ENCODE peak calls at places on chromosomes 2 and 18, in four cellular contexts. One of them, this sample, is unnamed. For H3K9me3 and H3K4me1, the result is how much of the 10 kb centered on the place peaks cover.

GRCh38 chr2:88857274-88857741 is 165.8 kb downstream of the RPIA start:
- DNase-seq in Peyer's patch: peak
- DNase-seq in sigmoid colon: no peak
- DNase-seq in SJCRH30: no peak
- DNase-seq in this sample: peak

GRCh38 chr2:101349893-101350662 is 37.2 kb downstream of the CREG2 start:
- DNase-seq in Peyer's patch: no peak
- DNase-seq in SJCRH30: peak
- DNase-seq in sigmoid colon: no peak
- DNase-seq in this sample: peak

GRCh38 chr2:66569321-66569851 is 134.5 kb downstream of the MEIS1 start:
- DNase-seq in SJCRH30: peak
- DNase-seq in Peyer's patch: no peak
- DNase-seq in sigmoid colon: no peak
- DNase-seq in this sample: no peak

GRCh38 chr2:234243871-234244565 is 193.5 kb downstream of the SPP2 start:
- DNase-seq in sigmoid colon: no peak
- DNase-seq in SJCRH30: peak
- DNase-seq in Peyer's patch: no peak
- DNase-seq in this sample: peak

GRCh38 chr2:158619496-158619895 is 162.7 kb downstream of the PKP4 start:
- DNase-seq in Peyer's patch: no peak
- DNase-seq in SJCRH30: no peak
- DNase-seq in sigmoid colon: no peak
- DNase-seq in this sample: peak

GRCh38 chr2:170930132-170931109 is 1.4 kb downstream of the GORASP2 start:
- DNase-seq in Peyer's patch: peak
- DNase-seq in sigmoid colon: no peak
- DNase-seq in SJCRH30: peak
- DNase-seq in this sample: peak

GRCh38 chr2:23486676-23487075 is 101.7 kb downstream of the KLHL29 start:
- DNase-seq in Peyer's patch: no peak
- DNase-seq in sigmoid colon: no peak
- DNase-seq in SJCRH30: no peak
- DNase-seq in this sample: no peak

GRCh38 chr18:22275706-22276333 is 106.4 kb downstream of the GATA6 start:
- DNase-seq in Peyer's patch: no peak
- DNase-seq in sigmoid colon: no peak
- DNase-seq in SJCRH30: no peak
- DNase-seq in this sample: no peak

GRCh38 chr18:12597775-12598174 is 60.1 kb downstream of the SPIRE1 start:
- DNase-seq in sigmoid colon: no peak
- DNase-seq in SJCRH30: peak
- DNase-seq in Peyer's patch: no peak
- DNase-seq in this sample: no peak

GRCh38 chr2:46020416-46020815 is 276.8 kb upstream of the EPAS1 start:
- DNase-seq in SJCRH30: no peak
- DNase-seq in Peyer's patch: no peak
- DNase-seq in sigmoid colon: no peak
- DNase-seq in this sample: no peak

GRCh38 chr2:121038831-121039230 is 246.2 kb downstream of the TFCP2L1 start:
- DNase-seq in Peyer's patch: no peak
- DNase-seq in sigmoid colon: no peak
- DNase-seq in SJCRH30: peak
- DNase-seq in this sample: no peak

GRCh38 chr2:241733391-241734207 is 831 bp upstream of the D2HGDH start:
- DNase-seq in SJCRH30: no peak
- DNase-seq in Peyer's patch: no peak
- DNase-seq in sigmoid colon: no peak
- DNase-seq in this sample: no peak

GRCh38 chr18:26729439-26729838 is 136.1 kb downstream of the AQP4 start:
- DNase-seq in sigmoid colon: no peak
- DNase-seq in Peyer's patch: no peak
- DNase-seq in SJCRH30: no peak
- DNase-seq in this sample: no peak

GRCh38 chr2:95267458-95268207 is 6.6 kb upstream of the PROM2 start:
- DNase-seq in SJCRH30: peak
- DNase-seq in Peyer's patch: peak
- DNase-seq in sigmoid colon: no peak
- DNase-seq in this sample: no peak

GRCh38 chr2:41502752-41503151 is 545.1 kb upstream of the PKDCC start:
- DNase-seq in Peyer's patch: no peak
- DNase-seq in sigmoid colon: no peak
- DNase-seq in SJCRH30: no peak
- DNase-seq in this sample: no peak

GRCh38 chr2:9646631-9647030 is 15.8 kb upstream of the YWHAQ start:
- DNase-seq in sigmoid colon: no peak
- DNase-seq in Peyer's patch: no peak
- DNase-seq in SJCRH30: no peak
- DNase-seq in this sample: no peak

GRCh38 chr2:51706220-51706619 is 674.3 kb upstream of the NRXN1 start:
- DNase-seq in SJCRH30: no peak
- DNase-seq in Peyer's patch: no peak
- DNase-seq in sigmoid colon: no peak
- DNase-seq in this sample: no peak

GRCh38 chr18:72935744-72936143 is 68.0 kb upstream of the NETO1 start:
- DNase-seq in SJCRH30: no peak
- DNase-seq in Peyer's patch: no peak
- DNase-seq in sigmoid colon: no peak
- DNase-seq in this sample: no peak

GRCh38 chr2:98469862-98470544 is 25.3 kb downstream of the INPP4A start:
- DNase-seq in Peyer's patch: peak
- DNase-seq in sigmoid colon: peak
- DNase-seq in SJCRH30: no peak
- DNase-seq in this sample: no peak

GRCh38 chr2:109173311-109174171 is 44.5 kb downstream of the SH3RF3 start:
- DNase-seq in sigmoid colon: peak
- DNase-seq in Peyer's patch: peak
- DNase-seq in SJCRH30: no peak
- DNase-seq in this sample: no peak

GRCh38 chr18:79442508-79443221 is 46.9 kb downstream of the NFATC1 start:
- DNase-seq in Peyer's patch: no peak
- DNase-seq in SJCRH30: peak
- DNase-seq in sigmoid colon: no peak
- DNase-seq in this sample: no peak

GRCh38 chr2:197088694-197089093 is 162.2 kb upstream of the PGAP1 start:
- DNase-seq in sigmoid colon: no peak
- DNase-seq in SJCRH30: no peak
- DNase-seq in Peyer's patch: no peak
- DNase-seq in this sample: no peak

GRCh38 chr2:239715202-239715601 is 309.9 kb downstream of the NDUFA10 start:
- DNase-seq in sigmoid colon: peak
- DNase-seq in Peyer's patch: no peak
- DNase-seq in SJCRH30: no peak
- DNase-seq in this sample: no peak
- H3K9me3 ChIP-seq in sigmoid colon: under half
- H3K9me3 ChIP-seq in Peyer's patch: under half
- H3K9me3 ChIP-seq in SJCRH30: under half
- H3K9me3 ChIP-seq in this sample: under half

GRCh38 chr2:53811601-53812000 is 24.8 kb downstream of the ERLEC1 start:
- DNase-seq in Peyer's patch: no peak
- DNase-seq in SJCRH30: no peak
- DNase-seq in sigmoid colon: no peak
- DNase-seq in this sample: no peak

GRCh38 chr2:53818854-53819435 is 32.1 kb downstream of the ERLEC1 start:
- DNase-seq in Peyer's patch: no peak
- DNase-seq in SJCRH30: no peak
- DNase-seq in sigmoid colon: no peak
- DNase-seq in this sample: no peak

DNA sequence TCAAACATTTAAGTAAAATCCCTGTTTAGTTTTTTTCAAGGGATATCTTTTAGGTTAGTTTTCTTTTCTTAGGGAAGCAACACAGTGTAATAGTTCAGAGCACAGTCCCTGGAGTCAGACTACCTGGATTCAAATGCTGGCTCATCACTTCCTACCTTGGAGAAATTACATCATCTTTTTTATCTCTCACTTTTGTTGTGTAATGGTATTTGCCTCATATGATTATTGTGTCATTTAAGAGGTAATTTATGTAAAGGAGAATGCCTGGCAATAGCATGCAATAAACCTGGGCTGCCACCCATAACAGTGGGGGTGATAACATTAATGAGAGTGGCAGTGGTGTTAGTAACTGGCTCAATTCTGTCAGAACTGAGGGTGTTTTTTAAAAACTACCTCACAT is 26.3 kb downstream of the ERLEC1 start:
- DNase-seq in SJCRH30: no peak
- DNase-seq in Peyer's patch: peak
- DNase-seq in sigmoid colon: no peak
- DNase-seq in this sample: peak
- H3K27ac ChIP-seq in SJCRH30: no peak
- H3K27ac ChIP-seq in Peyer's patch: no peak
- H3K27ac ChIP-seq in sigmoid colon: no peak
- H3K27ac ChIP-seq in this sample: no peak

GRCh38 chr2:207766697-207767460 is 2.8 kb downstream of the FZD5 start:
- DNase-seq in sigmoid colon: no peak
- DNase-seq in Peyer's patch: peak
- DNase-seq in SJCRH30: no peak
- DNase-seq in this sample: no peak
- H3K4me1 ChIP-seq in sigmoid colon: under half
- H3K4me1 ChIP-seq in Peyer's patch: half or more
- H3K4me1 ChIP-seq in SJCRH30: under half
- H3K4me1 ChIP-seq in this sample: under half

GRCh38 chr18:55790296-55790695 is 202.3 kb upstream of the TCF4 start:
- DNase-seq in sigmoid colon: no peak
- DNase-seq in Peyer's patch: no peak
- DNase-seq in SJCRH30: no peak
- DNase-seq in this sample: no peak

GRCh38 chr18:55794288-55795052 is 206.5 kb upstream of the TCF4 start:
- DNase-seq in Peyer's patch: no peak
- DNase-seq in SJCRH30: no peak
- DNase-seq in sigmoid colon: no peak
- DNase-seq in this sample: no peak

DNA sequence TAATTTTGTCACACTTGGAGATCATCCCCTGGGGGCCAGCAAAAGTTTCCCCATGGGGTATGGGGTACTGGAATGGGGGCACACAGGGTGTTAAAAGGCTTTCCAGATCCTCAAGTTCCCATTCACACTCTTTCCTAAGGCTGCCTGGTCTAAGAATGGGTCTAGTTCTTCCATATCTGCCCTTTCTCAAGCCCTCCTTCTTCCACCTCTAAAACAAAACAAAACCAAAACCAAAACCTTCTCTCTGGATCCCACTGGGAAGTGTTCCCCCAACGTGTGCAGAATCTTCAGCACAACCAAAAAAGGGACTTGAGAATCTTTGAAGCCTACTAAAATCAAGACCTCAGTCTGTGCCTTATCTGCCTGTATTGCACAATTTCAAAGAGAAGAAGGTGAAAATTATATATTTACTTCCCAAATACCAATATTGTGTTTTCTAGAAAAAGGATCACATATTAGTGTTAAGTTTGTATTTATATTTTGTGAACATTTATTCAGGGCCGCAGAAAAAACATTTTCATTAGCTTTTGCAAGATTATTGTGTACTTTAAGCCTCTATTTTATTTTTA is 207.2 kb upstream of the TCF4 start:
- DNase-seq in sigmoid colon: no peak
- DNase-seq in Peyer's patch: no peak
- DNase-seq in SJCRH30: no peak
- DNase-seq in this sample: no peak
- H3K9me3 ChIP-seq in sigmoid colon: under half
- H3K9me3 ChIP-seq in Peyer's patch: under half
- H3K9me3 ChIP-seq in SJCRH30: under half
- H3K9me3 ChIP-seq in this sample: under half

GRCh38 chr2:27796991-27797752 is 25.7 kb downstream of the MRPL33 start:
- DNase-seq in SJCRH30: no peak
- DNase-seq in Peyer's patch: no peak
- DNase-seq in sigmoid colon: no peak
- DNase-seq in this sample: no peak

GRCh38 chr2:27800856-27801255 is 29.3 kb downstream of the MRPL33 start:
- DNase-seq in Peyer's patch: no peak
- DNase-seq in sigmoid colon: no peak
- DNase-seq in SJCRH30: no peak
- DNase-seq in this sample: no peak

GRCh38 chr2:27798948-27799645 is 27.6 kb downstream of the MRPL33 start:
- DNase-seq in Peyer's patch: no peak
- DNase-seq in sigmoid colon: peak
- DNase-seq in SJCRH30: peak
- DNase-seq in this sample: no peak

GRCh38 chr2:27798476-27798875 is 27.0 kb downstream of the MRPL33 start:
- DNase-seq in SJCRH30: no peak
- DNase-seq in sigmoid colon: no peak
- DNase-seq in Peyer's patch: no peak
- DNase-seq in this sample: no peak

GRCh38 chr2:27799646-27800010 is 28.1 kb downstream of the MRPL33 start:
- DNase-seq in SJCRH30: peak
- DNase-seq in sigmoid colon: no peak
- DNase-seq in Peyer's patch: no peak
- DNase-seq in this sample: no peak
- H3K27ac ChIP-seq in SJCRH30: peak
- H3K27ac ChIP-seq in sigmoid colon: peak
- H3K27ac ChIP-seq in Peyer's patch: peak
- H3K27ac ChIP-seq in this sample: no peak

DNA sequence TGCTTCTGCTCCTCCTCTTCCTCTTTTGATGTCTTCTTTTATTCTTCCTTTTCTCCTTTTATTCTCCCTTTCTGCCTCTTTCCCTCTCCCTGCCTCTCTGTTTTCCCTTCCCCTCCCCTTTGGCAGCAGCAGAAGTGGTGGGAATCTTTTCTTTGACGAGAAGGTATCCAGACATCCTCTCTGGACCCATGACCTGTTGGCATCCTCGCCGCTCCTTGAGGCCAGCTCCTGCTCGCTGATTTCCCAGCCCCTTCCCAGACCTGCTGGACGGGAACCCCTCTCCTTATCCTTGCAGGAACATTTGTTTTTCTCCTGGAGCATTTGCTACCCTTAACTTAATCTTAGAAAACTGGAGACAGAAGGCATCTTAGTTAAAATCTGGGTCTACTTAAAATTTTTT is 130.5 kb downstream of the LPIN1 start:
- DNase-seq in SJCRH30: no peak
- DNase-seq in sigmoid colon: no peak
- DNase-seq in Peyer's patch: no peak
- DNase-seq in this sample: no peak
- H3K4me1 ChIP-seq in SJCRH30: under half
- H3K4me1 ChIP-seq in sigmoid colon: under half
- H3K4me1 ChIP-seq in Peyer's patch: under half
- H3K4me1 ChIP-seq in this sample: under half

GRCh38 chr2:82215212-82215611 is 1910.7 kb upstream of the LRRTM1 start:
- DNase-seq in sigmoid colon: no peak
- DNase-seq in SJCRH30: no peak
- DNase-seq in Peyer's patch: no peak
- DNase-seq in this sample: no peak
- H3K9me3 ChIP-seq in sigmoid colon: under half
- H3K9me3 ChIP-seq in SJCRH30: under half
- H3K9me3 ChIP-seq in Peyer's patch: under half
- H3K9me3 ChIP-seq in this sample: under half

DNA sequence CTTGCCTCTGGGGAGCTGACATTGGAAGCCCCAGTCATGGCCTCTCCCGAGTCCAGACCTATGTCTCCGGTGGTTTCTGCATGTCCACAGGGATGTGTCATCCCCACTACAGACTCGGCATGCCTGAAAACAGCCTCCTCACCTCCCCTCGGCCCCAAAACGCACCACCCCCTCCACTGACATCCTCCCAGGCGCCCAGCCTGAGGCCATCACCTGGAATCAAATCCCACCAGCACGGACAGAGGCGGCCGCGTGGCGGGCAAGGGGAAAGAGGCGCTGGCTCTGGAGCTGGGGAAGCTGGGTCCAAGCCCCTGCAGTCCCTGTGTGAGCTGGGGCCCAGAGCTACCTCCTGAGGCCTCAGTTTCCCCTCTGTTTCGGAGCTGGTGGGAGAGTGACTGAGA is 69.9 kb upstream of the SMAD7 start:
- DNase-seq in sigmoid colon: no peak
- DNase-seq in SJCRH30: no peak
- DNase-seq in Peyer's patch: no peak
- DNase-seq in this sample: no peak
- H3K27ac ChIP-seq in sigmoid colon: no peak
- H3K27ac ChIP-seq in SJCRH30: no peak
- H3K27ac ChIP-seq in Peyer's patch: no peak
- H3K27ac ChIP-seq in this sample: no peak

This sample was measured in small intestine.